ENCODE peak calls at places on chromosomes 12 and 14, in four cellular contexts. One of them, this sample, is unnamed.

GRCh38 chr14:87944987-87945604 is 47.9 kb downstream of the GALC start:
- DNase-seq in IMR-90: peak
- DNase-seq in hepatocyte: peak
- DNase-seq in tibial artery: no peak
- DNase-seq in this sample: peak

GRCh38 chr14:85508863-85509262 is 21.1 kb upstream of the FLRT2 start:
- DNase-seq in IMR-90: no peak
- DNase-seq in tibial artery: no peak
- DNase-seq in hepatocyte: no peak
- DNase-seq in this sample: no peak

GRCh38 chr12:69915964-69916363 is 90.9 kb downstream of the MYRFL start:
- DNase-seq in hepatocyte: no peak
- DNase-seq in IMR-90: no peak
- DNase-seq in tibial artery: no peak
- DNase-seq in this sample: no peak

GRCh38 chr12:1806301-1807106 is 13.9 kb upstream of the LRTM2 start:
- DNase-seq in IMR-90: no peak
- DNase-seq in tibial artery: peak
- DNase-seq in hepatocyte: no peak
- DNase-seq in this sample: no peak

GRCh38 chr12:52867636-52868035 is 18.8 kb upstream of the KRT78 start:
- DNase-seq in hepatocyte: no peak
- DNase-seq in IMR-90: no peak
- DNase-seq in tibial artery: peak
- DNase-seq in this sample: peak

GRCh38 chr12:94148841-94149780 is 734 bp downstream of the PLXNC1 start:
- DNase-seq in hepatocyte: peak
- DNase-seq in IMR-90: peak
- DNase-seq in tibial artery: no peak
- DNase-seq in this sample: no peak

GRCh38 chr12:2413999-2414792 is 361.4 kb downstream of the CACNA1C start:
- DNase-seq in hepatocyte: no peak
- DNase-seq in tibial artery: no peak
- DNase-seq in IMR-90: no peak
- DNase-seq in this sample: no peak

GRCh38 chr12:94706250-94706661 is 55.9 kb upstream of the TMCC3 start:
- DNase-seq in IMR-90: no peak
- DNase-seq in hepatocyte: no peak
- DNase-seq in tibial artery: no peak
- DNase-seq in this sample: no peak

GRCh38 chr12:127588224-127588623 is 678.7 kb upstream of the TMEM132C start:
- DNase-seq in tibial artery: peak
- DNase-seq in hepatocyte: no peak
- DNase-seq in IMR-90: peak
- DNase-seq in this sample: peak

GRCh38 chr12:55957106-55957859 is 8.6 kb downstream of the PMEL start:
- DNase-seq in IMR-90: no peak
- DNase-seq in hepatocyte: no peak
- DNase-seq in tibial artery: no peak
- DNase-seq in this sample: no peak

GRCh38 chr12:55955344-55955743 is 10.5 kb downstream of the PMEL start:
- DNase-seq in IMR-90: no peak
- DNase-seq in hepatocyte: no peak
- DNase-seq in tibial artery: no peak
- DNase-seq in this sample: no peak

GRCh38 chr12:55955800-55956508 is 9.9 kb downstream of the PMEL start:
- DNase-seq in tibial artery: no peak
- DNase-seq in IMR-90: peak
- DNase-seq in hepatocyte: peak
- DNase-seq in this sample: peak
- TF ChIP-seq CTCF in tibial artery: no peak
- TF ChIP-seq CTCF in IMR-90: peak
- TF ChIP-seq CTCF in hepatocyte: peak
- TF ChIP-seq CTCF in this sample: no peak

GRCh38 chr12:21773799-21774198 is 707 bp downstream of the KCNJ8 start:
- DNase-seq in hepatocyte: no peak
- DNase-seq in tibial artery: no peak
- DNase-seq in IMR-90: peak
- DNase-seq in this sample: no peak
- H3K27ac ChIP-seq in hepatocyte: peak
- H3K27ac ChIP-seq in tibial artery: peak
- H3K27ac ChIP-seq in IMR-90: no peak
- H3K27ac ChIP-seq in this sample: no peak

DNA sequence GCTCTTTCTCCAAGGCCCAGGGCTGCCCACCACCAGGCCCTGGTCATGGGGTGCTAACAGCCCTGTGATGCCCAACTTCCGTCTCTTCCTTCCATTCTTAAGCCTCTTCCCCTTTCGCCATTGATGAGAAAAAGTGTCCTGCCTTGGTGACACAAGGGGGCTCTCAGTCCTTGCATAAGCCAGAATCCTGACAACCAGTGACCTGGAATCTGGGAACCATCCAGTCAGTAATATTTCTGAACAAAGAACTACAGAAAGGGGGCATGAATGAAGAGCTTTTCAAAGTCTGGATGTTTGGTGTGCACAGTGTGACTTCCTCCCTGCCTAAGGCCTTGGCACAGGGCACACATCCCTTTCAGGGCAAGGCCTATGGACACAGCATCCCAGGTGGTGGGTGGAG is 49.7 kb upstream of the GPATCH2L start:
- DNase-seq in hepatocyte: no peak
- DNase-seq in tibial artery: no peak
- DNase-seq in IMR-90: no peak
- DNase-seq in this sample: no peak
- TF ChIP-seq CTCF in hepatocyte: no peak
- TF ChIP-seq CTCF in tibial artery: no peak
- TF ChIP-seq CTCF in IMR-90: peak
- TF ChIP-seq CTCF in this sample: no peak

DNA sequence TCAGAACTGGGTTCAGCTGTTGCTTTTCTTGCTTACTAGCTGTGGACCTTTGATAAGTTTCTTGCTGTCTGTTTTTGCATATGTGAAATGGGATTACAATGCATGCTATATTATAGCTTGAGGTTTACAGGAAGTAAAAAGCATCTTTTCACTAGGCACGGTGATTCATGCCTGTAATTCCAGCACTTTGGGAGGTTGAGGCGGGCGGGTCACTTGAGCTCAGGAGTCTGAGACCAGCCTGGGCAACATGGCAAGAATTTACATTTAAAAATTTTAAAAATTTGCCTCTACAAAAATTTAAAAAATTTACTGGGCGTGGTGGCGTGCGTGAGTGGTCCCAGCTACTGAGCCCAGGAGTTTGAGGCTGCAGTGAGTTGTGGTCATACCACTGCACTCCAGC is 42.0 kb downstream of the CALM1 start:
- DNase-seq in tibial artery: no peak
- DNase-seq in hepatocyte: no peak
- DNase-seq in IMR-90: no peak
- DNase-seq in this sample: no peak
- H3K27ac ChIP-seq in tibial artery: no peak
- H3K27ac ChIP-seq in hepatocyte: no peak
- H3K27ac ChIP-seq in IMR-90: no peak
- H3K27ac ChIP-seq in this sample: no peak

GRCh38 chr14:27927519-27927918 is 839.1 kb upstream of the FOXG1 start:
- DNase-seq in hepatocyte: no peak
- DNase-seq in tibial artery: no peak
- DNase-seq in IMR-90: no peak
- DNase-seq in this sample: no peak
- TF ChIP-seq CTCF in hepatocyte: no peak
- TF ChIP-seq CTCF in tibial artery: no peak
- TF ChIP-seq CTCF in IMR-90: no peak
- TF ChIP-seq CTCF in this sample: no peak

DNA sequence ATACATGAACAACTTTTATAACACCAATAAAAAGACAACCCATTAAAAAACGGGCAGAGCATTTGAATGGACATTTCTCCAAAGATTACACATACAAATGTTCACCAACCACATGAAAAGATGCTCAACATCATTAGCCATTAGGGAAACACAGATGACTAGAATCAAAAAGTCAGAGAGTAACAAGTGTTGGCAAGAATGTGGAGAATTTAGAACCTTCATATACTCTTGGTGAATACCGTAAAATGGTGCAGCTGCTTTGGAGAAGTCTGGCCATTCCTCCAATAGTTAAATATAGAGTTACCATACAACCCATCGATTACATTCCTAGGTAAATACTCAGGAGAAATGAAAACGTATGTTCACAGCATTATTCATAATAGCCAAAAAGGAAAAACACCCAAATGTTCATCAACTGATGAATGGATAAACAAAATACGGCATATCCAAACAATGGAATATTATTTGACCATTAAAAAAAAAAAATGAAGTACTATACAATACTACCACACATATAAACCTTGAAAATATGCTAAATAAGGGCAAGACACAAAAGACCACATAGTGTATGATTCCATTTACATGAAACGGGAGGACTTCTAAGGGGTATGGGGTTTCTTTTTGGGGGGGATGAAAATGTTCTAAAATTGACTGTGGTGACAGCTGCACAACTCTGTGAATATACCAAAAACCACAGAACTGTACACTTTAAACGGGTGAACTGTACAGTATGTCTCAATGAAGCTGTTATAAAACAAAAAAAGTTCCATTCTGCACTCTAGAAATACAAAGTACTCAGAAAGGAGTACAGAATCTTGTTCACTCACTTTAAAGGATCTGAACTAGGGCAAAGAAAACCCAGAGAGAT is 3.2 kb downstream of the CORO1C start:
- DNase-seq in hepatocyte: no peak
- DNase-seq in tibial artery: no peak
- DNase-seq in IMR-90: no peak
- DNase-seq in this sample: no peak
- H3K27ac ChIP-seq in hepatocyte: peak
- H3K27ac ChIP-seq in tibial artery: peak
- H3K27ac ChIP-seq in IMR-90: peak
- H3K27ac ChIP-seq in this sample: no peak

GRCh38 chr12:80941916-80942315 is 4.2 kb upstream of the LIN7A start:
- DNase-seq in IMR-90: no peak
- DNase-seq in hepatocyte: no peak
- DNase-seq in tibial artery: no peak
- DNase-seq in this sample: no peak

GRCh38 chr12:80943345-80943744 is 5.6 kb upstream of the LIN7A start:
- DNase-seq in hepatocyte: no peak
- DNase-seq in IMR-90: no peak
- DNase-seq in tibial artery: no peak
- DNase-seq in this sample: no peak

GRCh38 chr12:80946591-80946990 is 8.9 kb upstream of the LIN7A start:
- DNase-seq in IMR-90: peak
- DNase-seq in hepatocyte: no peak
- DNase-seq in tibial artery: no peak
- DNase-seq in this sample: no peak
- TF ChIP-seq CTCF in IMR-90: peak
- TF ChIP-seq CTCF in hepatocyte: peak
- TF ChIP-seq CTCF in tibial artery: no peak
- TF ChIP-seq CTCF in this sample: no peak

DNA sequence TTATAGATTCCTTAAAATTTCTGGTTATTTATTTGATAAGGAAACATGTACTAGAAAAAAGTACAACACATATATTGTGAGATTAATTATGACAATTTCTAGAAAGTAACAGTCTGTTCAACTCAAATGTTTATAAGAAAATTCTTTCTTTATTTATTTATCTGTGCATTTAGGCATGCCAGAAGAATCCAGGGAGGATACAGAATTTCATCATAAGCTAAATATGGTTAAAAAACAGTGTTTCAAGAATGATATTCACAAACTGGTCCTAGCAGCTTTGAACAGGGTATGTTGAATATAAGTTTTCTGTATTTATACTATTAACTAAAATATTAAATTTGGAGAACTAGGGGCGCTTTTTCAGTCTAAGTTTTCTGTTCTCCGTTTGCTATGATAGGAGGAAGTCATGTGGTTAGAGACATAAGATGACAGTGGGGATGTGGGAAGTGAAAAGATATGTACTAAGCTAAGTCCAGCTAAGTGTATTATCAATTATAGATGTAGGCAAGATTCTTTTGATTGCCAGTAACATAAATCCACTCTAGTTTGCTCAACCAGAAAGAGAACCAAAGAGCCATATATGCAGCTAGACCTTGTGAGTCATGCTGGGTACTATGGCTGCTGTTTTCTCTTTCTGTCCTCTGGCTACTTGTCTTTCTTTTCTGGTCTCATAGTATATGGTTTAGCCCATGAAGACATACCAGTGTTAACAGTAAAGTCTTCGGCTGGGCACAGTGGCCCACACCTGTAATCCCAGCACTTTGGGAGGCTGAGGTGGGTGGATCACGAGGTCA is 39.0 kb downstream of the LRRK2 start:
- DNase-seq in hepatocyte: no peak
- DNase-seq in tibial artery: no peak
- DNase-seq in IMR-90: peak
- DNase-seq in this sample: no peak
- H3K27ac ChIP-seq in hepatocyte: no peak
- H3K27ac ChIP-seq in tibial artery: no peak
- H3K27ac ChIP-seq in IMR-90: peak
- H3K27ac ChIP-seq in this sample: no peak

GRCh38 chr12:122161682-122162081 is 12.3 kb downstream of the IL31 start:
- DNase-seq in hepatocyte: no peak
- DNase-seq in IMR-90: no peak
- DNase-seq in tibial artery: no peak
- DNase-seq in this sample: no peak

GRCh38 chr12:122158700-122159285 is 15.2 kb downstream of the IL31 start:
- DNase-seq in IMR-90: no peak
- DNase-seq in hepatocyte: no peak
- DNase-seq in tibial artery: no peak
- DNase-seq in this sample: no peak

GRCh38 chr12:122162976-122163375 is 11.0 kb downstream of the IL31 start:
- DNase-seq in hepatocyte: no peak
- DNase-seq in tibial artery: no peak
- DNase-seq in IMR-90: no peak
- DNase-seq in this sample: no peak

GRCh38 chr12:122160761-122161160 is 13.3 kb downstream of the IL31 start:
- DNase-seq in IMR-90: no peak
- DNase-seq in hepatocyte: no peak
- DNase-seq in tibial artery: no peak
- DNase-seq in this sample: no peak

GRCh38 chr12:122159879-122160278 is 14.1 kb downstream of the IL31 start:
- DNase-seq in tibial artery: no peak
- DNase-seq in IMR-90: no peak
- DNase-seq in hepatocyte: no peak
- DNase-seq in this sample: no peak
- TF ChIP-seq CTCF in tibial artery: no peak
- TF ChIP-seq CTCF in IMR-90: no peak
- TF ChIP-seq CTCF in hepatocyte: no peak
- TF ChIP-seq CTCF in this sample: no peak

This sample was measured in RWPE1.